ENCODE peak calls at places on chromosomes 7 and 10, in nine cellular contexts. W is Caco-2, L is heart left ventricle, A is lung, K is sigmoid colon, I is mucosa of descending colon, N is AG04450, F is HL-60, R is heart right ventricle. U is an unnamed sample.
A peak's percentile ranks its signal among the peaks of the same experiment; 100 is the strongest.

GRCh38 chr10:63157845-63158624 is 24.9 kb downstream of the NRBF2 start:
- DNase-seq in K (no peak), A (no peak), W (peak; percentile 70), L (no peak), R (no peak), N (peak; percentile 86), I (peak; percentile 17), F (peak; percentile 50), U (peak; percentile 84)

GRCh38 chr7:135194494-135195095 is 16.7 kb downstream of the WDR91 start:
- DNase-seq in W (no peak), I (no peak), K (no peak), R (no peak), A (no peak), N (no peak), F (no peak), L (no peak), U (no peak)

GRCh38 chr10:95266674-95267095 is 24.1 kb downstream of the PDLIM1 start:
- DNase-seq in N (no peak), R (no peak), I (peak; percentile 54), L (no peak), A (no peak), K (no peak), F (peak; percentile 29), W (peak; percentile 68), U (no peak)

GRCh38 chr7:132353902-132354301 is 222.4 kb downstream of the PLXNA4 start:
- DNase-seq in F (no peak), K (no peak), N (no peak), L (no peak), A (no peak), R (no peak), I (no peak), W (no peak), U (no peak)

GRCh38 chr7:46900312-46901263 is 681.3 kb downstream of the TNS3 start:
- DNase-seq in F (no peak), A (no peak), L (peak; percentile 73), N (no peak), K (no peak), W (no peak), R (no peak), I (no peak), U (peak; percentile 79)

GRCh38 chr7:54960517-54960916 is 58.3 kb upstream of the EGFR start:
- DNase-seq in L (no peak), K (no peak), I (no peak), F (no peak), N (no peak), A (no peak), W (no peak), R (no peak), U (no peak)

GRCh38 chr7:395643-396042 is 105.7 kb downstream of the FOXL3 start:
- DNase-seq in R (no peak), W (no peak), K (no peak), N (no peak), I (no peak), L (no peak), A (no peak), F (no peak), U (no peak)

GRCh38 chr7:30148951-30149459 is 14.2 kb downstream of the MTURN start:
- DNase-seq in L (no peak), W (no peak), N (no peak), K (no peak), F (peak; percentile 77), I (peak; percentile 40), A (peak; percentile 72), R (no peak), U (no peak)

GRCh38 chr10:37478381-37478780 is 353.0 kb downstream of the ANKRD30A start:
- DNase-seq in W (no peak), K (no peak), I (no peak), A (no peak), L (no peak), N (no peak), R (no peak), F (no peak), U (no peak)

GRCh38 chr10:46527241-46527811 is 29.1 kb downstream of the GPRIN2 start:
- DNase-seq in R (no peak), N (no peak), K (peak; percentile 66), L (peak; percentile 28), A (no peak), W (peak; percentile 46), F (no peak), I (no peak), U (no peak)

GRCh38 chr7:1668486-1668931 is 1.6 kb upstream of the ELFN1 start:
- DNase-seq in I (no peak), F (no peak), N (no peak), A (no peak), R (peak; percentile 49), K (no peak), W (peak; percentile 45), L (peak; percentile 47), U (no peak)

GRCh38 chr10:69449841-69450240 is 1.4 kb upstream of the TSPAN15 start:
- DNase-seq in N (no peak), A (peak; percentile 54), R (no peak), K (peak; percentile 82), I (peak; percentile 87), F (no peak), L (peak; percentile 62), W (peak; percentile 86), U (no peak)

GRCh38 chr7:116585967-116586366 is 61.1 kb downstream of the CAV1 start:
- DNase-seq in L (no peak), W (no peak), F (no peak), I (no peak), A (no peak), R (no peak), K (no peak), N (no peak), U (no peak)

GRCh38 chr7:50742401-50742800 is 40.3 kb downstream of the GRB10 start:
- DNase-seq in A (no peak), N (no peak), I (no peak), F (no peak), W (no peak), L (no peak), R (no peak), K (no peak), U (no peak)

GRCh38 chr7:125675169-125675568 is 745.5 kb upstream of the POT1 start:
- DNase-seq in F (no peak), N (no peak), A (no peak), L (no peak), R (no peak), I (no peak), W (no peak), K (no peak), U (no peak)

GRCh38 chr10:97611473-97611872 is 21.8 kb downstream of the MORN4 start:
- DNase-seq in N (no peak), R (no peak), A (no peak), F (no peak), I (no peak), W (no peak), L (no peak), K (no peak), U (no peak)

GRCh38 chr10:97607076-97607635 is 17.6 kb downstream of the C10orf62 start:
- DNase-seq in I (no peak), F (no peak), L (no peak), R (no peak), A (no peak), N (no peak), K (no peak), W (no peak), U (no peak)

GRCh38 chr10:97618285-97618684 is 15.0 kb downstream of the MORN4 start:
- DNase-seq in I (no peak), W (no peak), F (no peak), N (no peak), R (no peak), L (no peak), K (no peak), A (no peak), U (no peak)

GRCh38 chr10:97608991-97609561 is 19.6 kb downstream of the C10orf62 start:
- DNase-seq in K (no peak), N (no peak), R (peak; percentile 40), L (peak; percentile 90), W (no peak), I (no peak), F (no peak), A (no peak), U (no peak)

DNA sequence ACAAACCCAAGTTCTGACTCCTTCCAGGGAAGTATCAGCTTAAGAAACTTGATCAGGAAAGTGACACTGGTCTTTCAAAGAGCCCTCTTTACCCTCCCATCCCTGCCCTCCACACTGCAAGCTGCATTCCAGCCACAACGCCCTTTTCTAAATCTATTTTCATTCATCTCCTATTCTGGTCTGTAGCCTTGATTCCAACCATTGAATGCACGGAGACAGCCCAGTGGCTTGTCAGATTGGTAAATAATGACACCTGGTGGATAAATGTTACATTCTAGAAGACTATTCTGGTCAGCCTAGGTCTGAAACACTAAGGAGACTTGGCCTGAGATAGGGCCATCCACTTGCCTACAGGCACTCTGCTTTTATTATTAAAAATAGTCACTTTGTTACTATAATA is 20.9 kb downstream of the MORN4 start:
- DNase-seq in K (no peak), N (peak; percentile 15), I (no peak), L (no peak), W (no peak), R (no peak), A (no peak), F (no peak), U (no peak)
- TF ChIP-seq CTCF in K (no peak), N (peak; percentile 32), I (no peak), L (peak; percentile 67), W (peak; percentile 52), R (peak; percentile 41), A (no peak), F (no peak), U (peak; percentile 42)

GRCh38 chr10:3704565-3705360 is 80.2 kb downstream of the KLF6 start:
- DNase-seq in I (no peak), K (no peak), L (no peak), R (no peak), W (no peak), A (no peak), N (no peak), F (no peak), U (no peak)
- H3K4me3 ChIP-seq in I (no peak overlapping the region), K (no peak overlapping the region), L (no peak overlapping the region), R (no peak overlapping the region), W (no peak overlapping the region), A (no peak overlapping the region), N (no peak overlapping the region), F (no peak overlapping the region), U (no peak overlapping the region)

GRCh38 chr7:12434012-12434642 is 30.5 kb upstream of the VWDE start:
- DNase-seq in I (no peak), R (no peak), K (no peak), N (no peak), F (no peak), L (no peak), A (no peak), W (no peak), U (no peak)
- TF ChIP-seq CTCF in I (no peak), R (no peak), K (no peak), N (peak; percentile 53), F (peak; percentile 23), L (peak; percentile 41), A (no peak), W (peak; percentile 18), U (peak; percentile 34)

DNA sequence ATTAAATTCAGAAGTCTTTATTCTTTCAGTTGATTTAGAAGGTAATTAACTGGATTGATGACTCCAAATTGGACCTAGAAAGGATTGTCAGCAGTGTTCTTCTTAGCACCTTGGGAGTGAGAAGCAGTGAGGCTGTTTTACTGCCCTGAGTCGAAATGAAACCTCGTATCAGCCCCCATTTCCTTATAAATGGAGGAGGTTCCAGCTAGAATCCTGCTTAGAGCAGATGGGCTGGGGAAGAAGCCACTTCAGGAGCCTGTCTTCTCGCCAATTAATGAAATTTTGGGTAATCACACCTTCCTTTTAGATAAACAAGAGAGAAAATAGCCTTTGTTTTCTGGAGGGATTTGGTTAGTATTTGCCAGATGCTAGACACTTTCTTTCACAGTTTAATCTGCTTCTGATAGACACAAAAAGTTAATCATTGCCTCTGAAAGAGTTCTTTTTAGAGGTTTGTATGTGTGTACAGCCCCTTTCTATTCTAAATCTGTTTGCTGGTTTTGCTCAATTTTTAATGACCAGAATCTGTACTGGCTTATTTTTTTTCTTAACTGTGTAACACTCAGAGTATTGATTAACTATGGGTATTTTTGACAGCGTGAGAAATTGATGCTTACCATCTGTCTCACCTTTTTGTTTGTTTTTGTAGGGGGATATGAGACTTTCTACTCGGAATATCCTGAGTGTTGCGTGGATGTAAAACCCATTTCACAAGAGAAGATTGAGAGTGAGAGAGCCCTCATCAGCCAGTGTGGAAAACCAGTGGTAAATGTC is 4.6 kb downstream of the DUSP5 start:
- DNase-seq in L (no peak), W (no peak), A (no peak), I (no peak), K (no peak), F (no peak), N (no peak), R (no peak), U (no peak)
- H3K4me3 ChIP-seq in L (no peak overlapping the region), W (no peak overlapping the region), A (no peak overlapping the region), I (no peak overlapping the region), K (no peak overlapping the region), F (no peak overlapping the region), N (peak overlapping the region; percentile 86), R (peak overlapping the region; percentile 83), U (no peak overlapping the region)

U was measured in AG09309.